ENCODE peak calls at places on chromosomes 7 and 10, in five cellular contexts. F, E, Z, Y and C are unnamed samples.

GRCh38 chr7:157652161-157652953 is 315.6 kb downstream of the DNAJB6 start:
- DNase-seq in F (no peak), Y (no peak), E (no peak), Z (no peak), C (no peak)

GRCh38 chr10:62514079-62514693 is 140.0 kb downstream of the ZNF365 start:
- DNase-seq in Y (no peak), E (no peak), F (peak), Z (no peak), C (no peak)

GRCh38 chr10:102120987-102121738 is 995 bp upstream of the LDB1 start:
- DNase-seq in Z (peak), Y (peak), E (no peak), F (peak), C (no peak)

GRCh38 chr7:102404005-102404861 is 8.1 kb downstream of the PRKRIP1 start:
- DNase-seq in Z (no peak), E (peak), Y (peak), F (peak), C (no peak)

GRCh38 chr10:16314259-16314658 is 122.6 kb upstream of the PTER start:
- DNase-seq in F (no peak), E (no peak), Z (no peak), Y (no peak), C (no peak)

GRCh38 chr7:27661776-27662489 is 750 bp downstream of the HIBADH start:
- DNase-seq in Y (peak), F (peak), E (no peak), Z (peak), C (no peak)

GRCh38 chr10:8473205-8473604 is 418.7 kb downstream of the GATA3 start:
- DNase-seq in Z (no peak), Y (no peak), E (no peak), F (no peak), C (no peak)

GRCh38 chr7:2019693-2020511 is 212.8 kb downstream of the MAD1L1 start:
- DNase-seq in F (peak), Z (peak), Y (no peak), E (peak), C (no peak)

GRCh38 chr10:43885842-43886241 is 237.2 kb upstream of the ZNF32 start:
- DNase-seq in Y (no peak), Z (no peak), E (no peak), F (no peak), C (no peak)

GRCh38 chr10:31952066-31952465 is 23.4 kb upstream of the ARHGAP12 start:
- DNase-seq in E (no peak), F (peak), Y (no peak), Z (no peak), C (no peak)

GRCh38 chr10:34780818-34781380 is 34.2 kb downstream of the PARD3 start:
- DNase-seq in Z (no peak), E (no peak), F (peak), Y (no peak), C (no peak)

GRCh38 chr7:130290745-130291144 is 2.2 kb upstream of the CPA4 start:
- DNase-seq in F (peak), Y (no peak), E (no peak), Z (no peak), C (no peak)

GRCh38 chr10:91061187-91061586 is 140.3 kb upstream of the ANKRD1 start:
- DNase-seq in Z (no peak), Y (no peak), F (no peak), E (no peak), C (no peak)

GRCh38 chr7:156527458-156527890 is 113.1 kb upstream of the RNF32 start:
- DNase-seq in Y (no peak), E (no peak), F (no peak), Z (no peak), C (no peak)

GRCh38 chr7:81484266-81484665 is 285.6 kb downstream of the HGF start:
- DNase-seq in Y (no peak), F (peak), E (no peak), Z (peak), C (no peak)

GRCh38 chr10:89390875-89391576 is 1.4 kb upstream of the IFIT1 start:
- DNase-seq in F (no peak), Y (no peak), Z (no peak), E (no peak), C (no peak)

GRCh38 chr7:107939472-107940145 is 48.6 kb downstream of the DLD start:
- DNase-seq in Z (peak), Y (peak), F (peak), E (peak), C (no peak)

GRCh38 chr7:6530626-6531491 is 20.4 kb downstream of the GRID2IP start:
- DNase-seq in E (no peak), F (no peak), Z (no peak), Y (peak), C (no peak)

GRCh38 chr10:126123466-126123865 is 227.1 kb downstream of the FANK1 start:
- DNase-seq in E (no peak), Z (no peak), Y (no peak), F (no peak), C (no peak)

GRCh38 chr10:103493911-103494877 is 689 bp downstream of the NEURL1 start:
- DNase-seq in Z (no peak), Y (peak), E (no peak), F (no peak), C (no peak)

GRCh38 chr7:28060371-28060950 is 120.1 kb downstream of the JAZF1 start:
- DNase-seq in Y (no peak), Z (no peak), E (no peak), F (no peak), C (no peak)

GRCh38 chr7:68963547-68963946 is 634.7 kb upstream of the AUTS2 start:
- DNase-seq in Z (no peak), E (peak), F (peak), Y (no peak), C (no peak)

GRCh38 chr7:26853788-26854393 is 10.5 kb downstream of the SKAP2 start:
- DNase-seq in E (peak), Y (peak), F (peak), Z (no peak), C (no peak)

GRCh38 chr7:40673285-40673684 is 538.5 kb downstream of the SUGCT start:
- DNase-seq in F (peak), Z (no peak), E (peak), Y (no peak), C (no peak)

GRCh38 chr10:75283150-75284096 is 47.7 kb upstream of the COMTD1 start:
- DNase-seq in Y (peak), Z (no peak), F (peak), E (no peak), C (no peak)

GRCh38 chr10:124700293-124701037 is 43.7 kb downstream of the FAM53B start:
- DNase-seq in E (no peak), Z (no peak), F (no peak), Y (no peak), C (no peak)

GRCh38 chr10:92993671-92994304 is 66.8 kb upstream of the CYP26C1 start:
- DNase-seq in Z (no peak), E (no peak), F (no peak), Y (no peak), C (no peak)

GRCh38 chr10:24433705-24434104 is 224.8 kb downstream of the KIAA1217 start:
- DNase-seq in F (no peak), Z (no peak), E (no peak), Y (no peak), C (no peak)

GRCh38 chr7:151837285-151838042 is 39.5 kb downstream of the PRKAG2 start:
- DNase-seq in F (no peak), Y (no peak), E (no peak), Z (no peak), C (no peak)

GRCh38 chr10:43258032-43258921 is 8.6 kb downstream of the RASGEF1A start:
- DNase-seq in Y (no peak), E (no peak), Z (peak), F (no peak), C (peak)

GRCh38 chr7:25847331-25848070 is 304.5 kb upstream of the NFE2L3 start:
- DNase-seq in Z (no peak), Y (no peak), E (no peak), F (peak), C (no peak)

GRCh38 chr10:93757136-93757535 is 600 bp upstream of the LGI1 start:
- DNase-seq in E (no peak), Y (peak), Z (no peak), F (no peak), C (no peak)

GRCh38 chr10:103690281-103690680 is 165.1 kb downstream of the SH3PXD2A start:
- DNase-seq in Z (no peak), Y (no peak), E (no peak), F (no peak), C (no peak)

GRCh38 chr7:28800150-28800549 is 158.0 kb downstream of the TRIL start:
- DNase-seq in F (no peak), E (no peak), Y (no peak), Z (peak), C (no peak)

GRCh38 chr10:78655941-78656340 is 412.8 kb upstream of the ZMIZ1 start:
- DNase-seq in Z (no peak), F (no peak), Y (no peak), E (no peak), C (no peak)

GRCh38 chr10:8369666-8370065 is 315.2 kb downstream of the GATA3 start:
- DNase-seq in Z (no peak), Y (no peak), F (peak), E (no peak), C (no peak)

GRCh38 chr10:102600816-102601215 is 43.5 kb upstream of the TRIM8 start:
- DNase-seq in Z (no peak), E (no peak), Y (peak), F (no peak), C (no peak)

GRCh38 chr10:55232553-55232952 is 431.5 kb upstream of the PCDH15 start:
- DNase-seq in E (no peak), F (no peak), Z (no peak), Y (no peak), C (no peak)

GRCh38 chr10:126585249-126585986 is 85.1 kb downstream of the C10orf90 start:
- DNase-seq in E (no peak), F (no peak), Y (no peak), Z (no peak), C (no peak)

GRCh38 chr7:97346349-97346748 is 228.9 kb downstream of the SDHAF3 start:
- DNase-seq in E (no peak), Z (no peak), F (peak), Y (no peak), C (no peak)